ENCODE peak calls at places on chromosomes 2 and 18, in nine cellular contexts. U, D, H, R, C, K, V, E and S are unnamed samples.

GRCh38 chr2:215712850-215713230 is 277.0 kb upstream of the FN1 start:
- DNase-seq in U (peak), D (no peak), H (no peak), R (no peak), C (peak), K (no peak), V (peak), E (no peak), S (no peak)

GRCh38 chr18:1846640-1847039 is 724.7 kb downstream of the METTL4 start:
- DNase-seq in U (no peak), D (peak), H (no peak), R (no peak), C (no peak), K (no peak), V (peak), E (no peak), S (no peak)

GRCh38 chr18:37553633-37554398 is 11.8 kb downstream of the CELF4 start:
- DNase-seq in U (no peak), D (no peak), H (no peak), R (no peak), C (no peak), K (no peak), V (no peak), E (peak), S (no peak)

GRCh38 chr2:119206201-119206600 is 17.4 kb upstream of the STEAP3 start:
- DNase-seq in U (no peak), D (no peak), H (no peak), R (no peak), C (no peak), K (no peak), V (no peak), E (no peak), S (no peak)

GRCh38 chr2:191738667-191739066 is 60.7 kb downstream of the NABP1 start:
- DNase-seq in U (no peak), D (no peak), H (no peak), R (no peak), C (no peak), K (no peak), V (no peak), E (no peak), S (no peak)

GRCh38 chr2:239178954-239179353 is 221.9 kb downstream of the HDAC4 start:
- DNase-seq in U (no peak), D (no peak), H (peak), R (no peak), C (no peak), K (no peak), V (no peak), E (no peak), S (no peak)

GRCh38 chr18:13725566-13726227 is 661 bp downstream of the FAM210A start:
- DNase-seq in U (peak), D (peak), H (no peak), R (no peak), C (peak), K (no peak), V (peak), E (no peak), S (no peak)

GRCh38 chr2:14826518-14826917 is 194.0 kb downstream of the LRATD1 start:
- DNase-seq in U (no peak), D (no peak), H (no peak), R (no peak), C (no peak), K (no peak), V (peak), E (no peak), S (no peak)

GRCh38 chr18:14900435-14900834 is 152.5 kb downstream of the ANKRD30B start:
- DNase-seq in U (no peak), D (no peak), H (no peak), R (no peak), C (no peak), K (no peak), V (no peak), E (no peak), S (no peak)

GRCh38 chr2:83058683-83059082 is 1400.4 kb downstream of the SUCLG1 start:
- DNase-seq in U (no peak), D (no peak), H (no peak), R (no peak), C (no peak), K (no peak), V (no peak), E (no peak), S (no peak)

GRCh38 chr2:238216651-238217184 is 13.2 kb upstream of the ILKAP start:
- DNase-seq in U (no peak), D (no peak), H (no peak), R (no peak), C (no peak), K (no peak), V (no peak), E (no peak), S (no peak)

GRCh38 chr2:58920001-58920400 is 678.9 kb upstream of the FANCL start:
- DNase-seq in U (no peak), D (no peak), H (no peak), R (no peak), C (peak), K (no peak), V (no peak), E (no peak), S (no peak)

GRCh38 chr2:71934595-71935263 is 212.9 kb downstream of the CYP26B1 start:
- DNase-seq in U (peak), D (peak), H (no peak), R (peak), C (peak), K (no peak), V (no peak), E (no peak), S (no peak)

GRCh38 chr2:222424729-222425671 is 657 bp downstream of the SGPP2 start:
- DNase-seq in U (no peak), D (no peak), H (peak), R (no peak), C (no peak), K (no peak), V (no peak), E (peak), S (peak)

GRCh38 chr2:132477436-132477835 is 60.8 kb downstream of the GPR39 start:
- DNase-seq in U (no peak), D (no peak), H (no peak), R (no peak), C (peak), K (no peak), V (no peak), E (no peak), S (no peak)

GRCh38 chr2:120892967-120893667 is 157.4 kb downstream of the GLI2 start:
- DNase-seq in U (peak), D (peak), H (no peak), R (no peak), C (peak), K (no peak), V (no peak), E (peak), S (peak)

GRCh38 chr2:148967056-148967455 is 71.4 kb upstream of the LYPD6B start:
- DNase-seq in U (no peak), D (no peak), H (no peak), R (no peak), C (no peak), K (no peak), V (no peak), E (no peak), S (no peak)

GRCh38 chr18:45951021-45951714 is 16.0 kb downstream of the EPG5 start:
- DNase-seq in U (peak), D (peak), H (no peak), R (peak), C (peak), K (no peak), V (peak), E (no peak), S (no peak)

GRCh38 chr2:9380702-9381628 is 42.4 kb downstream of the ITGB1BP1 start:
- DNase-seq in U (peak), D (peak), H (no peak), R (no peak), C (peak), K (no peak), V (peak), E (no peak), S (no peak)

GRCh38 chr2:16478817-16479216 is 186.8 kb downstream of the CYRIA start:
- DNase-seq in U (no peak), D (no peak), H (no peak), R (no peak), C (no peak), K (no peak), V (no peak), E (no peak), S (no peak)

GRCh38 chr2:152099655-152100050 is 809 bp upstream of the CACNB4 start:
- DNase-seq in U (no peak), D (no peak), H (no peak), R (no peak), C (no peak), K (no peak), V (peak), E (no peak), S (no peak)

GRCh38 chr18:51884039-51884438 is 456.0 kb upstream of the DCC start:
- DNase-seq in U (no peak), D (no peak), H (no peak), R (no peak), C (no peak), K (no peak), V (no peak), E (no peak), S (no peak)

GRCh38 chr2:22143840-22144239 is 1020.1 kb downstream of the TDRD15 start:
- DNase-seq in U (no peak), D (no peak), H (no peak), R (no peak), C (no peak), K (no peak), V (no peak), E (no peak), S (no peak)

GRCh38 chr2:43430489-43430888 is 165.3 kb downstream of the THADA start:
- DNase-seq in U (no peak), D (no peak), H (no peak), R (no peak), C (no peak), K (no peak), V (peak), E (no peak), S (no peak)

GRCh38 chr18:53790817-53791216 is 433.7 kb downstream of the MBD2 start:
- DNase-seq in U (peak), D (peak), H (no peak), R (no peak), C (peak), K (no peak), V (no peak), E (no peak), S (no peak)

GRCh38 chr2:179467111-179467510 is 202.5 kb upstream of the SESTD1 start:
- DNase-seq in U (no peak), D (peak), H (no peak), R (no peak), C (no peak), K (no peak), V (peak), E (no peak), S (no peak)

GRCh38 chr18:25595274-25595673 is 243.3 kb upstream of the ZNF521 start:
- DNase-seq in U (no peak), D (no peak), H (no peak), R (no peak), C (no peak), K (no peak), V (no peak), E (no peak), S (no peak)

GRCh38 chr2:203583696-203584095 is 48.6 kb upstream of the RAPH1 start:
- DNase-seq in U (no peak), D (peak), H (no peak), R (no peak), C (peak), K (no peak), V (peak), E (peak), S (no peak)

GRCh38 chr2:54310314-54310713 is 54.3 kb upstream of the TSPYL6 start:
- DNase-seq in U (no peak), D (no peak), H (no peak), R (no peak), C (no peak), K (no peak), V (peak), E (no peak), S (no peak)

GRCh38 chr18:24420551-24420950 is 5.9 kb upstream of the IMPACT start:
- DNase-seq in U (no peak), D (no peak), H (no peak), R (no peak), C (no peak), K (no peak), V (no peak), E (no peak), S (no peak)

GRCh38 chr2:74502147-74502719 is 2.8 kb upstream of the LBX2 start:
- DNase-seq in U (no peak), D (no peak), H (peak), R (no peak), C (no peak), K (no peak), V (no peak), E (no peak), S (no peak)

GRCh38 chr2:99084256-99084655 is 57.3 kb upstream of the C2orf15 start:
- DNase-seq in U (no peak), D (no peak), H (no peak), R (no peak), C (no peak), K (no peak), V (no peak), E (no peak), S (no peak)

GRCh38 chr2:119305497-119306195 is 61.0 kb downstream of the C2orf76 start:
- DNase-seq in U (no peak), D (no peak), H (no peak), R (no peak), C (no peak), K (no peak), V (no peak), E (no peak), S (no peak)

GRCh38 chr2:150619607-150620330 is 132.3 kb upstream of the RND3 start:
- DNase-seq in U (peak), D (peak), H (no peak), R (no peak), C (peak), K (no peak), V (peak), E (no peak), S (no peak)

GRCh38 chr2:204355688-204356087 is 189.6 kb upstream of the PARD3B start:
- DNase-seq in U (no peak), D (no peak), H (no peak), R (no peak), C (no peak), K (no peak), V (no peak), E (no peak), S (no peak)

GRCh38 chr2:219045937-219046550 is 4.7 kb upstream of the CFAP65 start:
- DNase-seq in U (peak), D (peak), H (peak), R (no peak), C (no peak), K (no peak), V (peak), E (peak), S (peak)

GRCh38 chr2:188765522-188765921 is 208.7 kb upstream of the COL3A1 start:
- DNase-seq in U (peak), D (peak), H (no peak), R (no peak), C (no peak), K (no peak), V (peak), E (peak), S (peak)

GRCh38 chr2:38232454-38232853 is 144.6 kb downstream of the ATL2 start:
- DNase-seq in U (no peak), D (no peak), H (no peak), R (no peak), C (peak), K (no peak), V (no peak), E (no peak), S (no peak)

GRCh38 chr2:147275943-147276342 is 568.9 kb upstream of the ACVR2A start:
- DNase-seq in U (no peak), D (no peak), H (no peak), R (no peak), C (no peak), K (no peak), V (peak), E (no peak), S (no peak)

DNA sequence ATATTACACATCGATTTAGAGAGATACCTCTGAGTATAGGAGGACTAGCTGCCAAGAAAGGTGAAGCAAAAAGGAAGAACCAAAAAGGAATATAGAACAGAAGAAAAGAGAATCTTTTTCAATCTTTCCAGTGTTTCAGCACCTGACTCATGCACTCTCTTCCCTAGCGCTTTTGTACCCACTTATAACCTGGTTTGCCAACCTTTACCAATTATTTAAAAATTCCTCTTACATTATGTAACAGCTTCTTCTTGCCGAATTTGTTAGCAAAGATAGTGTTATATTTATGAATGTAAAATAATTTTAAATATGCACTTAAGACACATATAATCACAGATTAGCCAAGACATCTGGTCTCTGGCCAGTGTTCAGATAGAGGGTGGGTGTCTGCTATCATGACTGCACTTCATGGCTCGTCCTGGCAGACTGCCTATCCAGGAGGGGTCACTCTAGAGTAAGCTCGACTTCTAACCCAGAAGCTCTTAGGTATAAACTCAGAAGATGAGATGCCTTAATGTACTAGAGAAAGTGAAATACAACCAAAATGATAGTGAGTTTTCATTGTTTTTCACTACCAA is 122.9 kb downstream of the ATAD2B start:
- DNase-seq in U (peak), D (peak), H (no peak), R (no peak), C (peak), K (no peak), V (peak), E (peak), S (no peak)
- TF ChIP-seq CTCF in U (peak), D (peak), H (no peak), R (no peak), C (peak), K (no peak), V (peak), E (peak), S (peak)

GRCh38 chr2:26459991-26460612 is 17.8 kb downstream of the OTOF start:
- DNase-seq in U (no peak), D (no peak), H (no peak), R (no peak), C (no peak), K (peak), V (no peak), E (no peak), S (no peak)
- TF ChIP-seq CTCF in U (no peak), D (peak), H (no peak), R (no peak), C (peak), K (no peak), V (no peak), E (peak), S (no peak)

GRCh38 chr2:172249986-172250385 is 147.3 kb upstream of the DLX2 start:
- DNase-seq in U (peak), D (peak), H (no peak), R (no peak), C (peak), K (no peak), V (peak), E (no peak), S (no peak)

GRCh38 chr2:172246649-172247048 is 143.9 kb upstream of the DLX2 start:
- DNase-seq in U (peak), D (no peak), H (no peak), R (peak), C (no peak), K (no peak), V (peak), E (no peak), S (no peak)

GRCh38 chr2:172247203-172247602 is 144.5 kb upstream of the DLX2 start:
- DNase-seq in U (no peak), D (no peak), H (no peak), R (no peak), C (no peak), K (no peak), V (peak), E (no peak), S (no peak)

GRCh38 chr2:172249336-172249735 is 146.6 kb upstream of the DLX2 start:
- DNase-seq in U (no peak), D (no peak), H (no peak), R (no peak), C (no peak), K (no peak), V (peak), E (no peak), S (no peak)

DNA sequence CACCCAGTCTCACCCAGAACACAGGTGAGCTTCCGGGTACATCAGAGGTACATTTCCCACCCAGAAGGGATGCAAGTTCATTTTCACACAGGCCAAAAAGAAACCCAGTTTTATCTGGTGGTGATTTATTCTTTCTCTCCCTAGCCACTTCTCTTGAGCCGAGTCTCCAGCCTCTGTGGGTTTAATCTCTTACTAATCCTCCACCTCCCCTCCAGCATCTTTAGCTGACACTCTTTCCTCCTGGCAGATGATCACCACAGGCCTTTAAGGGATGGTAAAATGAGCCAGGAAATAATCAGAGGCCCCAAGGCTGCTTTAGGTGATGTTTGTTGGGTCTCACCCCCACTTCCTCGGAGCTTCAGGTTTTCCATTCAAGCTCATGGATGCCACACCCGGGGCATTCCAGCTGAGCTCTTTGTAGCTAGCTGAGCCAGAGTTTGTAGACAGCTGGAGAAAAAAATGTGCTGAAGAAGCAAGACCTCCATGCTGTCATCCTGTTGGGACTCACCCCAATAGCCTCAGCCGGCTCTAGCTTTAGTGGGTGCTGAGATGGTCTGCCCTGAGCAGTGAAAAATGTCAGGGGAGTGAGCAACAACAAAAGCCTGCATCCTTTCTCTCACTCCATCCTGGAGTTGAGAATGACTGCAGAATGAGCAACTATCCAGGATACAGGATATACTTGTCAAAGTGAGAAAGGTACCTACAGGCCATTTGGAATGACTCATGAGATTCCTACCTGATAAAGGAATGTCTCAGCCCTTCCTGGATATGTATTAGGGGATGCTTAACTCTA is 145.9 kb upstream of the DLX2 start:
- DNase-seq in U (no peak), D (no peak), H (no peak), R (no peak), C (no peak), K (no peak), V (peak), E (no peak), S (no peak)
- TF ChIP-seq CTCF in U (no peak), D (no peak), H (no peak), R (no peak), C (no peak), K (no peak), V (no peak), E (no peak), S (no peak)

GRCh38 chr2:234765315-234765714 is 186.5 kb upstream of the SH3BP4 start:
- DNase-seq in U (no peak), D (no peak), H (no peak), R (no peak), C (no peak), K (no peak), V (peak), E (no peak), S (no peak)
- TF ChIP-seq CTCF in U (no peak), D (no peak), H (no peak), R (no peak), C (no peak), K (no peak), V (no peak), E (no peak), S (no peak)

GRCh38 chr2:32558492-32558891 is 69.4 kb upstream of the TTC27 start:
- DNase-seq in U (peak), D (no peak), H (no peak), R (no peak), C (no peak), K (no peak), V (no peak), E (no peak), S (no peak)

GRCh38 chr2:32559136-32559535 is 68.7 kb upstream of the TTC27 start:
- DNase-seq in U (peak), D (peak), H (no peak), R (peak), C (peak), K (no peak), V (no peak), E (peak), S (no peak)

DNA sequence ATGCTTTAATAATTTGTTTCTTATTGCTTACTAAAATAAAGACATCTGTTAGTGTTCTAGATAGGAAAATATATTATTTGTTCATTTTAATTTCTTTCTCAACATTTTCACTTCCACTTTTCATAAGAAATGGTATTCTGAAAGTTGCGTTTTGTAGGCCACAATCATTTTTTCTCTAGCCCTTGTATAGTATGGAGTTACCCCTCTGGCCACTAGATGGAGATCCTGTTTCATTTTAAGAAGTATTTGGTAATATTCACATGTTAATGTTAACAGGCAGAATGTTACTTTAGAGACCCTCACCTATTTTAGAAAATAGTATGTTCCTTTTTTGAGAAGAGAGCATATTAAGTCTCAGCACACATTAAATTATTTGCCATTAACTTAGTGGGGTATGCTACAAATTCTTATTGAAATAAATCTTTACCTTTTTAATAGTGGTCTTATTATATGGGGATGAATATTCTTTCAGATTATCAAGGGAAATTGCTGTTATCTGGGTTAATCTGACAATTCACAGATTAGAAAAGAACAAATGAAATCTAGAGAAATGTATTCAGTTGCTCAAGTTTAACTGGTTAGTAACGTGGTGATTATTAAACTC is 73.9 kb upstream of the TTC27 start:
- DNase-seq in U (peak), D (peak), H (no peak), R (peak), C (peak), K (no peak), V (peak), E (peak), S (no peak)
- TF ChIP-seq CTCF in U (peak), D (peak), H (peak), R (peak), C (peak), K (peak), V (peak), E (peak), S (peak)